ENCODE peak calls at places on chromosomes 3 and 15, in six cellular contexts. K is HCT116, D is K562, S is H1, Z is HepG2, H is GM12878. N is an unnamed sample.
A peak's percentile ranks its signal among the peaks of the same experiment; 100 is the strongest.

GRCh38 chr3:186259612-186260383 is 102.2 kb downstream of the DGKG start:
- DNase-seq in K (peak; percentile 75), D (peak; percentile 78), S (peak; percentile 77), Z (peak; percentile 57), H (no peak), N (peak; percentile 85)

GRCh38 chr3:50571486-50571885 is 2.2 kb downstream of the HEMK1 start:
- DNase-seq in K (no peak), D (no peak), S (no peak), Z (no peak), H (no peak), N (no peak)

GRCh38 chr15:57604502-57604901 is 12.8 kb downstream of the MYZAP start:
- DNase-seq in K (no peak), D (no peak), S (no peak), Z (no peak), H (no peak), N (no peak)

GRCh38 chr3:129485681-129486056 is 42.8 kb upstream of the RHO start:
- DNase-seq in K (no peak), D (no peak), S (no peak), Z (no peak), H (no peak), N (no peak)

GRCh38 chr3:123634149-123635051 is 49.5 kb upstream of the HACD2 start:
- DNase-seq in K (no peak), D (no peak), S (no peak), Z (no peak), H (no peak), N (no peak)

GRCh38 chr3:179555604-179556003 is 7.1 kb upstream of the ACTL6A start:
- DNase-seq in K (no peak), D (no peak), S (no peak), Z (no peak), H (no peak), N (no peak)

GRCh38 chr3:41338276-41338675 is 139.0 kb downstream of the CTNNB1 start:
- DNase-seq in K (no peak), D (no peak), S (no peak), Z (no peak), H (no peak), N (no peak)

GRCh38 chr3:156187146-156187769 is 66.9 kb downstream of the KCNAB1 start:
- DNase-seq in K (no peak), D (no peak), S (no peak), Z (no peak), H (no peak), N (no peak)

GRCh38 chr3:64898941-64899340 is 211.1 kb upstream of the ADAMTS9 start:
- DNase-seq in K (no peak), D (no peak), S (no peak), Z (no peak), H (no peak), N (no peak)

GRCh38 chr15:101805605-101806345 is 2.5 kb downstream of the OR4F6 start:
- DNase-seq in K (no peak), D (no peak), S (no peak), Z (no peak), H (no peak), N (no peak)

DNA sequence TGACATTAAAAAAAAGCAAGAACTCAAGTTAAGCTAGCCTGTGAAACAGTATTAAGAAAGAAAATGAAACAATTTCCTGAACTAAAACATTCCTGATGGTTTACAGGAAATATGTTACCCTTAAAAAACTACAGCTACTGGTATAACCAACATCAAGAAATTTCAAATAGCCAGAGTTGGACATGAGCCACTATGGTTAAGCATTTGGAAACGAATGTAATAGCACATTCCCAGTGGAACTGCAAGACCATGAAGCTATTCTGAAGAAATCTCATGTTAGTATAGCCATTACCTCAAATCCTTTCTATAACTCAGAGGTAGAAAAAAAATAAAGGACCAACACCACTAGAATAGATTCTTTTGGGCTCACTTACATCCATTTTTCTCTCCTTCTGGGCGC is 30.2 kb downstream of the CPNE4 start:
- DNase-seq in K (no peak), D (no peak), S (no peak), Z (no peak), H (no peak), N (no peak)
- TF ChIP-seq ZNF274 in K (no peak), D (no peak), S (no peak), Z (no peak), H (no peak), N (no peak)

GRCh38 chr15:78811825-78812183 is 540 bp upstream of the ADAMTS7 start:
- DNase-seq in K (no peak), D (no peak), S (no peak), Z (no peak), H (no peak), N (no peak)
- TF ChIP-seq YY1 in K (no peak), D (no peak), S (no peak), Z (no peak), H (no peak), N (no peak)

DNA sequence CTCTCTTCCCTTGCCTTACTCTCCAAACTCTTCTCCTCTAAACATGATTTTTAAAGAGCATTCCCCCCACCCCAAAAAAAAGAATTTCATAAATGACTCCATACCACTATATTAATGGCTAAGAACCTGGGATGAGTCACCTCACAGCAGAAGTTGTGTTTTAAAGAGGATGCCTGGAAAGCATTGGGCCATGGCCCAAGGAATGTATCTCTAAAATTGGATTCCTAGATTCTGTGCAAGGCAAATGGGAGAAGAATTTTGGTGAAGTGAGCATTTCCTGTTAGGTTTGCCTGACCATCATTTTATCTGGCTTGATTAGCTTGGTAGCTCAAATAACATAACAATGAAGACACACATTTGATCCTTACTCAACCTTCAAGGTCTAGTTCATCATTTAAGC is 251.4 kb downstream of the NR1D2 start:
- DNase-seq in K (no peak), D (no peak), S (no peak), Z (no peak), H (no peak), N (no peak)
- TF ChIP-seq ZNF274 in K (no peak), D (no peak), S (no peak), Z (no peak), H (no peak), N (no peak)

DNA sequence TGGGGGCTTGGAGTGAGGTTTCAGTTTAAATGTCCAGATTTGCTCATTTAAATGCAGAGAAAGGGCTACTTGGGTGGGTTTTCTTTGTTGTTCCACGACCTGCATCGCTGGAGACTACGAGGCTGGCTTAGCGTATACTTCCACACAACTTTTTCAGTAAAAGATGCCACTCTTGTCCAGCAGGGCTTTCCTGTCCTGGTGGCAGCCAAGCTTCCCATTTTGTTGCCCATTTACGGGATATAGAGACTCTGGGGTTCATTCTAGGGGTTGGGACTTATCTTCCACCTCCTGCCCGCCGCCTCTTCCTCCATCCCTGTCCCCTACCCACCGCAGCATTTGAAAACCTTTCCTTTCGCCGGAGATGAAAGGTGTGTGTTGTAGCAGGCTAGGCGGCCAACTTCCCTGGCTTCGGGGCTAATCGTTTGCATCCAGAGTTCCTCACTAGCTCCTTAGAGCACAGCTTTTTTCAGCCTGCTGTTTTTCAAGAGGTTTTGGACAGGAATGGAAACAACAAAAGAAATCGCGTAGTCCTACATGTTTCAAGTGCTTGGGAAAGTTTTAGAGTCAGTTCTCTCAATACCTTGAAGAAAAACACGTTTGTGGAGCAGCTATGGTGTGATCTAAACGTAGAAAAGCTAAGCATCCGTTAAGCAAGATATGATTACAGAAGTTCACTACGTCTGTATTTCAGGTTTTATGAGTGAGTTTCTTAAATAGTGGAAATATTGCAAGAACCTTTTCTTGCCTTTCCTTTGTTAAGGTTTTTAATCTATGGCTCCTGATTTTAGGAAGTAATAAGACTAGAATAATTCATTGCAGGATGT is 843 bp downstream of the CHRNA5 start:
- DNase-seq in K (no peak), D (peak; percentile 18), S (no peak), Z (peak; percentile 24), H (no peak), N (peak; percentile 22)
- TF ChIP-seq YY1 in K (no peak), D (no peak), S (no peak), Z (no peak), H (no peak), N (no peak)

N was measured in NT2/D1.